ENCODE peak calls at places on chromosomes 6 and 20, in ten cellular contexts. I is HCT116; X is iris pigment epithelial cell; Z is left ventricle myocardium inferior; V is AG10803; E is HL-60; A is stimulated activated CD8-positive, alpha-beta memory T cell treated with anti-CD3 and anti-CD28 coated beads, Interleukin-15, amount 100 ng/mL, for 1 hour; T is astrocyte of the spinal cord; F is T-cell; P is renal cortical epithelial cell. G is an unnamed sample.
A peak's percentile ranks its signal among the peaks of the same experiment; 100 is the strongest.

GRCh38 chr20:14069796-14070195 is 74.5 kb downstream of the MACROD2 start:
- DNase-seq in P (peak; percentile 77), F (no peak), Z (no peak), I (no peak), A (no peak), V (peak; percentile 45), T (peak; percentile 78), E (no peak), X (peak; percentile 5), G (no peak)

GRCh38 chr6:36963451-36964290 is 9.1 kb downstream of the PI16 start:
- DNase-seq in I (no peak), Z (no peak), X (no peak), E (peak; percentile 29), F (peak; percentile 43), P (no peak), A (no peak), T (no peak), V (no peak), G (no peak)

GRCh38 chr6:113854531-113855499 is 2.3 kb upstream of the MARCKS start:
- DNase-seq in P (no peak), T (peak; percentile 80), Z (peak; percentile 77), V (peak; percentile 92), A (no peak), I (no peak), E (peak; percentile 42), F (no peak), X (peak; percentile 81), G (peak; percentile 89)

GRCh38 chr6:170111816-170112582 is 178.9 kb downstream of the DLL1 start:
- DNase-seq in T (no peak), E (no peak), X (no peak), I (no peak), A (no peak), V (no peak), F (no peak), Z (no peak), P (no peak), G (no peak)

GRCh38 chr6:3455490-3456394 is 1.1 kb downstream of the SLC22A23 start:
- DNase-seq in X (peak; percentile 6), T (no peak), I (no peak), V (no peak), F (peak; percentile 5), Z (no peak), E (no peak), A (no peak), P (no peak), G (no peak)

GRCh38 chr20:57428611-57429496 is 37.7 kb downstream of the RBM38 start:
- DNase-seq in A (no peak), X (no peak), F (no peak), P (no peak), V (no peak), Z (no peak), E (no peak), I (no peak), T (no peak), G (peak; percentile 37)

GRCh38 chr6:136774228-136775041 is 17.8 kb downstream of the MAP3K5 start:
- DNase-seq in V (peak; percentile 81), T (peak; percentile 56), A (no peak), P (peak; percentile 93), I (no peak), F (no peak), Z (no peak), X (peak; percentile 92), E (peak; percentile 64), G (no peak)

GRCh38 chr6:151998784-151999183 is 191.3 kb downstream of the ESR1 start:
- DNase-seq in T (no peak), A (no peak), P (peak; percentile 28), I (no peak), X (no peak), V (peak; percentile 33), F (no peak), Z (no peak), E (no peak), G (no peak)

GRCh38 chr6:114648847-114649246 is 306.0 kb upstream of the HS3ST5 start:
- DNase-seq in X (no peak), Z (no peak), I (no peak), E (no peak), V (no peak), T (no peak), A (no peak), P (peak; percentile 1), F (no peak), G (no peak)

GRCh38 chr20:39800548-39800947 is 838.4 kb downstream of the DHX35 start:
- DNase-seq in I (no peak), T (peak; percentile 82), V (peak; percentile 83), X (peak; percentile 34), A (no peak), P (peak; percentile 31), Z (peak; percentile 56), E (no peak), F (no peak), G (no peak)

GRCh38 chr6:40373267-40373666 is 213.9 kb downstream of the LRFN2 start:
- DNase-seq in Z (no peak), F (no peak), T (no peak), V (no peak), P (no peak), A (no peak), E (no peak), X (no peak), I (no peak), G (no peak)

GRCh38 chr6:73830119-73830518 is 134.1 kb downstream of the CD109 start:
- DNase-seq in Z (no peak), I (no peak), X (no peak), P (no peak), E (no peak), T (no peak), A (no peak), F (no peak), V (no peak), G (peak; percentile 46)

GRCh38 chr6:43081043-43081442 is 4.9 kb downstream of the PTK7 start:
- DNase-seq in Z (no peak), E (no peak), P (no peak), F (no peak), X (no peak), A (no peak), V (no peak), I (no peak), T (no peak), G (no peak)

GRCh38 chr6:13427838-13428527 is 59.4 kb downstream of the GFOD1 start:
- DNase-seq in A (peak; percentile 42), T (no peak), F (peak; percentile 59), Z (no peak), V (no peak), P (peak; percentile 9), I (no peak), X (no peak), E (peak; percentile 88), G (peak; percentile 78)

GRCh38 chr20:24584538-24585356 is 115.3 kb downstream of the SYNDIG1 start:
- DNase-seq in A (no peak), Z (no peak), I (no peak), X (peak; percentile 32), F (no peak), V (peak; percentile 54), P (peak; percentile 41), T (peak; percentile 83), E (no peak), G (no peak)

GRCh38 chr6:24446670-24447069 is 42.7 kb downstream of the GPLD1 start:
- DNase-seq in E (no peak), F (no peak), V (no peak), A (no peak), Z (no peak), I (no peak), X (no peak), T (no peak), P (no peak), G (no peak)

GRCh38 chr6:34065470-34066283 is 80.2 kb downstream of the GRM4 start:
- DNase-seq in I (no peak), E (no peak), V (no peak), X (no peak), P (no peak), A (no peak), T (no peak), F (no peak), Z (peak; percentile 48), G (no peak)

GRCh38 chr20:19022791-19023448 is 189.5 kb upstream of the SLC24A3 start:
- DNase-seq in P (no peak), T (no peak), X (no peak), F (no peak), A (no peak), I (no peak), V (no peak), Z (no peak), E (no peak), G (no peak)

GRCh38 chr6:106069478-106069877 is 16.7 kb upstream of the PRDM1 start:
- DNase-seq in V (peak; percentile 84), P (peak; percentile 82), I (no peak), F (no peak), T (peak; percentile 85), Z (no peak), X (peak; percentile 89), A (no peak), E (no peak), G (no peak)

GRCh38 chr6:85642774-85643529 is at the start of gene SYNCRIP:
- DNase-seq in F (peak; percentile 99), V (peak; percentile 99), A (peak; percentile 91), E (peak; percentile 98), I (peak; percentile 94), P (peak; percentile 83), T (peak; percentile 99), Z (peak; percentile 99), X (peak; percentile 98), G (peak; percentile 99)

GRCh38 chr6:112780498-112781096 is 433.5 kb downstream of the RFPL4B start:
- DNase-seq in F (no peak), P (peak; percentile 72), V (peak; percentile 81), A (no peak), T (peak; percentile 88), Z (peak; percentile 29), I (peak; percentile 75), E (peak; percentile 65), X (peak; percentile 84), G (no peak)

GRCh38 chr6:30678964-30679726 is 6.3 kb upstream of the DHX16 start:
- DNase-seq in E (peak; percentile 88), A (peak; percentile 85), V (peak; percentile 76), X (peak; percentile 77), P (peak; percentile 46), T (peak; percentile 81), F (peak; percentile 95), Z (peak; percentile 88), I (no peak), G (peak; percentile 96)

GRCh38 chr20:34639755-34640222 is 37.1 kb downstream of the PIGU start:
- DNase-seq in A (no peak), I (no peak), E (no peak), P (peak; percentile 20), F (no peak), X (no peak), Z (no peak), T (no peak), V (no peak), G (no peak)

GRCh38 chr6:97294451-97294850 is 11.4 kb upstream of the MMS22L start:
- DNase-seq in F (no peak), X (peak; percentile 27), Z (no peak), P (peak; percentile 22), I (no peak), E (no peak), V (peak; percentile 68), A (no peak), T (peak; percentile 29), G (no peak)

GRCh38 chr6:511488-512137 is 120.1 kb downstream of the IRF4 start:
- DNase-seq in A (no peak), T (no peak), P (no peak), V (no peak), F (no peak), X (no peak), Z (no peak), I (no peak), E (no peak), G (no peak)

GRCh38 chr6:43739642-43740091 is 30.3 kb upstream of the VEGFA start:
- DNase-seq in I (no peak), Z (no peak), A (no peak), E (no peak), X (no peak), T (no peak), F (no peak), P (no peak), V (no peak), G (no peak)

GRCh38 chr20:25195962-25196700 is 619 bp downstream of the ENTPD6 start:
- DNase-seq in T (no peak), F (peak; percentile 24), V (no peak), P (peak; percentile 23), I (peak; percentile 28), E (peak; percentile 15), Z (no peak), X (no peak), A (no peak), G (no peak)

GRCh38 chr6:139545474-139546116 is 171.1 kb upstream of the CITED2 start:
- DNase-seq in T (peak; percentile 23), F (no peak), Z (no peak), I (no peak), E (no peak), X (no peak), P (no peak), V (peak; percentile 57), A (no peak), G (no peak)

G was measured in Right ventricle myocardium inferior.